ENCODE peak calls at places on chromosomes 4 and X, in five cellular contexts. K, N, F, B and D are unnamed samples.

GRCh38 chrX:140500427-140500826 is 4.4 kb downstream of the SOX3 start:
- DNase-seq in K (no peak), N (no peak), F (no peak), B (no peak), D (no peak)

GRCh38 chrX:13140007-13140406 is 95.6 kb upstream of the FAM9C start:
- DNase-seq in K (no peak), N (no peak), F (no peak), B (no peak), D (no peak)

GRCh38 chrX:132900631-132901030 is 57.8 kb downstream of the HS6ST2 start:
- DNase-seq in K (no peak), N (no peak), F (no peak), B (no peak), D (no peak)

GRCh38 chrX:44876076-44876475 is 3.1 kb downstream of the KDM6A start:
- DNase-seq in K (no peak), N (peak), F (no peak), B (no peak), D (no peak)

GRCh38 chr4:148094149-148094548 is 348.1 kb downstream of the NR3C2 start:
- DNase-seq in K (no peak), N (no peak), F (no peak), B (no peak), D (no peak)

GRCh38 chr4:128880662-128881061 is 71.2 kb downstream of the JADE1 start:
- DNase-seq in K (no peak), N (no peak), F (no peak), B (no peak), D (no peak)

GRCh38 chr4:38857354-38858096 is 908 bp upstream of the TLR6 start:
- DNase-seq in K (peak), N (peak), F (peak), B (no peak), D (no peak)

GRCh38 chr4:17665852-17666251 is 51.4 kb downstream of the MED28 start:
- DNase-seq in K (no peak), N (no peak), F (no peak), B (no peak), D (no peak)

GRCh38 chr4:95167809-95168208 is 381.0 kb downstream of the UNC5C start:
- DNase-seq in K (no peak), N (no peak), F (no peak), B (no peak), D (no peak)

GRCh38 chr4:110458494-110459266 is 17.3 kb upstream of the ENPEP start:
- DNase-seq in K (no peak), N (no peak), F (no peak), B (no peak), D (no peak)

GRCh38 chr4:38275331-38275821 is 315.2 kb downstream of the PTTG2 start:
- DNase-seq in K (no peak), N (peak), F (peak), B (peak), D (no peak)

GRCh38 chr4:16082424-16083216 is 1.2 kb downstream of the PROM1 start:
- DNase-seq in K (no peak), N (no peak), F (no peak), B (peak), D (no peak)

GRCh38 chr4:84565951-84566350 is 17.0 kb upstream of the CDS1 start:
- DNase-seq in K (no peak), N (no peak), F (no peak), B (no peak), D (no peak)

GRCh38 chrX:133637765-133638164 is 222.5 kb upstream of the GPC4 start:
- DNase-seq in K (no peak), N (peak), F (no peak), B (no peak), D (no peak)

GRCh38 chrX:72296991-72297390 is 8.7 kb downstream of the CITED1 start:
- DNase-seq in K (no peak), N (no peak), F (no peak), B (no peak), D (no peak)

GRCh38 chrX:72299891-72300630 is 5.7 kb downstream of the CITED1 start:
- DNase-seq in K (no peak), N (no peak), F (no peak), B (no peak), D (no peak)

GRCh38 chrX:72301781-72302180 is 3.9 kb downstream of the CITED1 start:
- DNase-seq in K (no peak), N (no peak), F (no peak), B (no peak), D (no peak)

GRCh38 chrX:72295745-72296144 is 10.0 kb downstream of the CITED1 start:
- DNase-seq in K (no peak), N (no peak), F (no peak), B (no peak), D (no peak)

GRCh38 chrX:72297953-72298730 is 7.6 kb downstream of the CITED1 start:
- DNase-seq in K (no peak), N (peak), F (peak), B (no peak), D (no peak)
- TF ChIP-seq CTCF in K (peak), N (peak), F (peak), B (peak), D (peak)

DNA sequence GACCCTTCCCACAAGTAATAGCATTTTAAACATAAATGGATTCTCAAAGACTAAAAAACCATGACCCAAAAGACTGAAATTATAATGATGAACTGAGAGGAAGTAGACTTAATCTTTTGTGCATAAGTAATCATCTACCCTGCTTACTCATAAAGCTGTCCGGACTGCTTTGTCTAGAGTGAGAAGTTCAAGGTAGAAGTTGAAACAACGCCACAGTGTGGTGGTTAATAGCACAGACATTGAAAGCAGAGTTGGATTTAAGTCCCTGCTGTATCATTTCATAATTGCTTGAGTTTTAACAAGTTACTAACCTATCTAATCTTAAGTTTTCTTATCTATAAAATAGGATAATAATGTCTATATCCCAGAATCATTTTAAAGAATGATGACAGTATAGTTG is 346.5 kb downstream of the CENPC start:
- DNase-seq in K (no peak), N (peak), F (peak), B (no peak), D (no peak)
- TF ChIP-seq CTCF in K (no peak), N (peak), F (no peak), B (peak), D (peak)

GRCh38 chrX:152412105-152412504 is 39.0 kb downstream of the GABRA3 start:
- DNase-seq in K (no peak), N (no peak), F (no peak), B (no peak), D (no peak)

GRCh38 chrX:152418025-152418424 is 33.1 kb downstream of the GABRA3 start:
- DNase-seq in K (no peak), N (no peak), F (no peak), B (no peak), D (no peak)
- TF ChIP-seq CTCF in K (no peak), N (no peak), F (no peak), B (no peak), D (no peak)

GRCh38 chr4:168551945-168552695 is 55.3 kb downstream of the PALLD start:
- DNase-seq in K (no peak), N (peak), F (peak), B (no peak), D (no peak)
- TF ChIP-seq CTCF in K (no peak), N (peak), F (no peak), B (no peak), D (peak)

DNA sequence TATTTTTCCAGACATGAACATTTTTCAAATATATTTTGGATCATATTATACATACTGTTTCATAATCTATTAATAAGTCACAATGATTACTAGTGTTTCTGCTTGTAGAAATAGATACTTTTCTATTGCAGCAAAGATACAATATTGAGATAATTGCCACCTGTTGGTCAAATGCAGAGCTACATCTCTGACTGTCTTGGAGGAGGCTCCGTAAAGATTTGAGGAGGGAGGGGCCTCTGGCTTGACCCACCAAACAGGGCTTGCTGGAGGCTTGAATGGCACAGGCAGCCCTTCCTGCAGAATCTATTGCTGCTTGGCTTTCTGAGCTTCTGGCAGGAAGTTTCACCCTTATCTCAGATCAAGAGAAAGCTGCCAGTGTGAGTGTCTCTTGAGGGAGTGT is 99.3 kb upstream of the ARMCX2 start:
- DNase-seq in K (no peak), N (peak), F (peak), B (no peak), D (no peak)
- TF ChIP-seq CTCF in K (peak), N (peak), F (peak), B (peak), D (no peak)

GRCh38 chr4:183600189-183600685 is 58.7 kb downstream of the RWDD4 start:
- DNase-seq in K (no peak), N (peak), F (peak), B (no peak), D (no peak)

GRCh38 chr4:183599690-183600089 is 59.3 kb downstream of the RWDD4 start:
- DNase-seq in K (no peak), N (peak), F (no peak), B (no peak), D (no peak)

GRCh38 chr4:183599284-183599683 is 59.7 kb downstream of the RWDD4 start:
- DNase-seq in K (no peak), N (no peak), F (no peak), B (no peak), D (no peak)

GRCh38 chr4:183602444-183603102 is 56.4 kb downstream of the RWDD4 start:
- DNase-seq in K (no peak), N (no peak), F (peak), B (no peak), D (no peak)

GRCh38 chr4:183601381-183601780 is 57.6 kb downstream of the RWDD4 start:
- DNase-seq in K (no peak), N (no peak), F (no peak), B (no peak), D (no peak)
- TF ChIP-seq CTCF in K (no peak), N (no peak), F (no peak), B (no peak), D (peak)

DNA sequence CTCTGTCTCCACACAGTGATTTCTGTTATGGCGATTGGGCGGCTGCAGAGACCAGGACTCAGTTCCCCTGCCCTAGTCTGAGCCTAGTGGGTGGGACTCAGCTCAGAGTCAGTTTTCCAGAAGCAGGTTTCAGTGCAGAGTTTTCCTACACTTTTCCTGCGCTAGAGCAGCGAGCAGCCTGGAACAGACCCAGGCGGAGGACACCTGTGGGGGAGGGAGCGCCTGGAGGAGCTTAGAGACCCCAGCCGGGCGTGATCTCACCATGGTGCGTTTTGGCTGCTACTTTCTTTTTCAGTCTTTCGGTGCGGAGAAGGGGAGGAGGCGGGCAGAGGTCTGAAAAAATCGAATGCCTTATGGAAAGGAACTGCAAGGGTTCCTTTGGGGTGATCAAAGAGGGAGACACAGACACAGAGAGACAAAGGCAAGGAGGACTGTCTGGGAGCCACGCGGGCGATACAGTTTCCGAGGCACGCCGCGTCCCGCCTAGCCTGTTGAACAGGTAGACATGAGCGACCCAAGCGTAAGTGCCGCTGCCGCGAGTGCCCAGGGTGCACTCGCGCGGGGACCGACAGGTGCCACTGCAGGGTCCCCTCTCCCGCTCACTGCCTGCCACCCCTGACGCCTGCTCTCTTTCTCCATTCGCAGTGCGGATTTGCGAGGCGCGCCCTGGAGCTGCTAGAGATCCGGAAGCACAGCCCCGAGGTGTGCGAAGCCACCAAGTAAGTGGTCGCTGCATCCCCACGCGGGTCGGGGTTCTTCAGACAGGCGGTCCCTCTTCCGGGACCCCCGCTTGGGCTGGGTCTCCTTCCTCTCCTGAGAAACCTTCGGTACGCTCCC is at the start of gene GUCY1A1:
- DNase-seq in K (no peak), N (peak), F (no peak), B (peak), D (no peak)
- TF ChIP-seq CTCF in K (no peak), N (no peak), F (no peak), B (peak), D (no peak)

GRCh38 chrX:119541188-119541587 is 24.0 kb downstream of the STEEP1 start:
- DNase-seq in K (peak), N (peak), F (peak), B (no peak), D (no peak)
- TF ChIP-seq CTCF in K (no peak), N (no peak), F (no peak), B (no peak), D (no peak)